ENCODE peak calls at places on chromosomes 16 and 17, in four cellular contexts. T, Z, P and X are unnamed samples. For H3K4me1 and H3K36me3, the result is how much of the 10 kb centered on the place peaks cover.

GRCh38 chr17:57594767-57595166 is 150.3 kb downstream of the CCDC182 start:
- DNase-seq in T (no peak), Z (peak), P (no peak), X (no peak)

GRCh38 chr17:59074494-59074893 is 32.2 kb downstream of the TRIM37 start:
- DNase-seq in T (no peak), Z (no peak), P (no peak), X (peak)

GRCh38 chr17:36880506-36880905 is 56.8 kb upstream of the LHX1 start:
- DNase-seq in T (no peak), Z (no peak), P (no peak), X (peak)

GRCh38 chr16:23362460-23363317 is 60.6 kb downstream of the SCNN1B start:
- DNase-seq in T (no peak), Z (no peak), P (no peak), X (peak)

GRCh38 chr17:71203953-71204352 is 916.9 kb upstream of the SOX9 start:
- DNase-seq in T (no peak), Z (no peak), P (no peak), X (peak)

GRCh38 chr17:7167832-7168231 is 11.3 kb downstream of the ASGR1 start:
- DNase-seq in T (peak), Z (no peak), P (no peak), X (no peak)

GRCh38 chr16:50244504-50245416 is 21.6 kb upstream of the ADCY7 start:
- DNase-seq in T (no peak), Z (no peak), P (no peak), X (no peak)

GRCh38 chr16:12574721-12575120 is 229.0 kb downstream of the CPPED1 start:
- DNase-seq in T (no peak), Z (no peak), P (no peak), X (no peak)

GRCh38 chr16:65728172-65728571 is 606.3 kb upstream of the CDH11 start:
- DNase-seq in T (no peak), Z (no peak), P (no peak), X (peak)

GRCh38 chr16:30953511-30954124 is 3.9 kb upstream of the SETD1A start:
- DNase-seq in T (no peak), Z (peak), P (peak), X (peak)

GRCh38 chr16:81544261-81544660 is 99.7 kb downstream of the CMIP start:
- DNase-seq in T (no peak), Z (no peak), P (no peak), X (no peak)

GRCh38 chr16:83599789-83600462 is 207.9 kb upstream of the HSBP1 start:
- DNase-seq in T (no peak), Z (peak), P (no peak), X (no peak)

GRCh38 chr16:7246578-7246977 is 86.1 kb upstream of the RBFOX1 start:
- DNase-seq in T (no peak), Z (no peak), P (no peak), X (no peak)

GRCh38 chr17:14080847-14081251 is 11.5 kb downstream of the COX10 start:
- DNase-seq in T (no peak), Z (no peak), P (no peak), X (no peak)

GRCh38 chr16:87801679-87802300 is 36.0 kb upstream of the KLHDC4 start:
- DNase-seq in T (no peak), Z (no peak), P (no peak), X (no peak)

GRCh38 chr17:38693700-38694329 is 11.3 kb upstream of the MLLT6 start:
- DNase-seq in T (peak), Z (peak), P (no peak), X (no peak)

GRCh38 chr16:8581923-8582580 is 8.3 kb downstream of the TMEM114 start:
- DNase-seq in T (peak), Z (no peak), P (no peak), X (no peak)

GRCh38 chr17:82559779-82560642 is 40.5 kb downstream of the FOXK2 start:
- DNase-seq in T (no peak), Z (no peak), P (no peak), X (no peak)

GRCh38 chr16:83356266-83356665 is 451.5 kb upstream of the HSBP1 start:
- DNase-seq in T (no peak), Z (no peak), P (no peak), X (peak)

GRCh38 chr17:69639096-69639495 is 224.6 kb downstream of the MAP2K6 start:
- DNase-seq in T (no peak), Z (no peak), P (no peak), X (peak)

GRCh38 chr17:45052052-45052772 is 780 bp upstream of the DCAKD start:
- DNase-seq in T (peak), Z (peak), P (peak), X (peak)

GRCh38 chr17:15436399-15437369 is 30.7 kb downstream of the CDRT4 start:
- DNase-seq in T (peak), Z (peak), P (peak), X (no peak)

GRCh38 chr16:85514601-85515318 is 98.4 kb upstream of the GSE1 start:
- DNase-seq in T (peak), Z (peak), P (no peak), X (peak)

GRCh38 chr16:2739555-2740435 is 12.6 kb upstream of the SRRM2 start:
- DNase-seq in T (no peak), Z (no peak), P (no peak), X (no peak)

DNA sequence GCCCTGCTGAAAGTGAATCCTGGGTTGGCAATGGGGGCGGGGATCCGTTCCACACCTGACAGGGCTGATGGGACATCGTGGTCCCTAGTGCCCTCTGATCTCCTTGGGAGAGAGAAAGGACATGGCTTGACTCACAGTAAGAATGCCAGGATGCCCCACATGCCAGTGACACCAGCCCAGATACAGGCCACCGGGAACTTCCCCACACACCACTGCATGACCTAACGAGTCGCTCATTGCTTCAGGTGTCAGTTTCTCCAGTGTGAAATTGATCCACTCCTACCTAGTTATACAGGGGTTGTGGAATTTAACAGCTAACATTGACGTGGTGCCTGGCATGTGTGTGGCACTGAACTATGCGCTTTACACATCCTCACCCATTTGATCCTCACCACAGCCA is 7.5 kb downstream of the CD300LG start:
- DNase-seq in T (no peak), Z (no peak), P (no peak), X (no peak)
- H3K4me1 ChIP-seq in T (under half), Z (under half), P (under half), X (under half)

GRCh38 chr17:3817851-3818605 is 17.0 kb upstream of the ITGAE start:
- DNase-seq in T (no peak), Z (no peak), P (no peak), X (no peak)

GRCh38 chr17:3814361-3814760 is 13.4 kb upstream of the ITGAE start:
- DNase-seq in T (no peak), Z (no peak), P (no peak), X (no peak)

GRCh38 chr17:3815122-3815521 is 14.1 kb upstream of the ITGAE start:
- DNase-seq in T (no peak), Z (no peak), P (no peak), X (no peak)

GRCh38 chr17:3813171-3813570 is 12.2 kb upstream of the ITGAE start:
- DNase-seq in T (no peak), Z (no peak), P (no peak), X (no peak)

GRCh38 chr17:3815925-3816324 is 14.9 kb upstream of the ITGAE start:
- DNase-seq in T (no peak), Z (no peak), P (no peak), X (no peak)
- TF ChIP-seq CTCF in T (no peak), Z (no peak), P (no peak), X (no peak)

DNA sequence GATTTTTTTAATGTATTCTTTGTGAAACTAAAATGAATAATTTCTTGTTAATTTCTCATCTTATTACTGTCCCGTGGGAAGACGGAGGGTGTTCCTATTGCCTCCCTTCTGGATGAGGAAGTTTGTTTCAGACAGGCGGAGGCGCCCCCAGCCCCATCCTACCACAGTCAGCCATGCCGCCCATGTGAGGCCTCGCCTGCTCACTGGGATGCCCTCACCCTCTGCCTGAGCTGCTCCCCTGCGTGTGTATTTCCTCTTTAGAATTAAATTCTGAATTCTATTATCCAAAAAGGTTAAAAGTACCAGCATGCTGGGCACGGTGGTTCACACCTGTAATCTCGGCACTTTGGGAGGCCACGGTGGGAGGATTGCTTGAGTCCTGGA is 14.0 kb downstream of the KCTD2 start:
- DNase-seq in T (no peak), Z (no peak), P (no peak), X (no peak)
- H3K36me3 ChIP-seq in T (under half), Z (under half), P (under half), X (under half)

GRCh38 chr17:49752508-49752907 is 11.4 kb downstream of the FAM117A start:
- DNase-seq in T (no peak), Z (no peak), P (no peak), X (no peak)
- H3K4me1 ChIP-seq in T (under half), Z (under half), P (half or more), X (under half)

GRCh38 chr17:78736526-78737079 is 45.5 kb downstream of the CYTH1 start:
- DNase-seq in T (peak), Z (peak), P (peak), X (peak)
- TF ChIP-seq CTCF in T (no peak), Z (no peak), P (no peak), X (peak)